ENCODE peak calls at places on chromosomes 6 and 20, in eight cellular contexts. One of them, this sample, is unnamed.

GRCh38 chr6:151869787-151870186 is 62.3 kb downstream of the ESR1 start:
- DNase-seq in GM23338: no peak
- DNase-seq in OCI-LY7: no peak
- DNase-seq in PC-9: no peak
- DNase-seq in endothelial cell of umbilical vein: no peak
- DNase-seq in IMR-90: no peak
- DNase-seq in PC-3: no peak
- DNase-seq in fibroblast of lung: no peak
- DNase-seq in this sample: peak; percentile 44

GRCh38 chr20:9590189-9590588 is 75.8 kb downstream of the LAMP5 start:
- DNase-seq in PC-3: peak; percentile 99
- DNase-seq in PC-9: peak; percentile 49
- DNase-seq in OCI-LY7: no peak
- DNase-seq in endothelial cell of umbilical vein: peak; percentile 60
- DNase-seq in IMR-90: peak; percentile 77
- DNase-seq in fibroblast of lung: peak; percentile 84
- DNase-seq in GM23338: no peak
- DNase-seq in this sample: peak; percentile 17

GRCh38 chr6:97195117-97195516 is 87.9 kb downstream of the MMS22L start:
- DNase-seq in PC-3: no peak
- DNase-seq in fibroblast of lung: peak; percentile 28
- DNase-seq in endothelial cell of umbilical vein: peak; percentile 28
- DNase-seq in IMR-90: peak; percentile 24
- DNase-seq in OCI-LY7: no peak
- DNase-seq in PC-9: no peak
- DNase-seq in GM23338: no peak
- DNase-seq in this sample: peak; percentile 30

GRCh38 chr20:19588731-19589130 is 169.3 kb upstream of the RIN2 start:
- DNase-seq in fibroblast of lung: no peak
- DNase-seq in endothelial cell of umbilical vein: no peak
- DNase-seq in GM23338: no peak
- DNase-seq in PC-9: no peak
- DNase-seq in OCI-LY7: no peak
- DNase-seq in IMR-90: no peak
- DNase-seq in PC-3: peak; percentile 32
- DNase-seq in this sample: peak; percentile 8

GRCh38 chr6:85669735-85670194 is 27.1 kb upstream of the SYNCRIP start:
- DNase-seq in fibroblast of lung: peak; percentile 31
- DNase-seq in PC-9: peak; percentile 52
- DNase-seq in OCI-LY7: peak; percentile 57
- DNase-seq in GM23338: peak; percentile 71
- DNase-seq in IMR-90: peak; percentile 68
- DNase-seq in endothelial cell of umbilical vein: peak; percentile 28
- DNase-seq in PC-3: peak; percentile 37
- DNase-seq in this sample: peak; percentile 49

GRCh38 chr6:158536891-158537798 is 22.7 kb upstream of the TMEM181 start:
- DNase-seq in IMR-90: no peak
- DNase-seq in PC-3: peak; percentile 33
- DNase-seq in OCI-LY7: no peak
- DNase-seq in GM23338: peak; percentile 80
- DNase-seq in fibroblast of lung: peak; percentile 15
- DNase-seq in endothelial cell of umbilical vein: no peak
- DNase-seq in PC-9: no peak
- DNase-seq in this sample: peak; percentile 32

GRCh38 chr6:81396916-81397315 is 355.6 kb downstream of the TENT5A start:
- DNase-seq in IMR-90: no peak
- DNase-seq in PC-3: no peak
- DNase-seq in OCI-LY7: no peak
- DNase-seq in endothelial cell of umbilical vein: no peak
- DNase-seq in fibroblast of lung: no peak
- DNase-seq in PC-9: no peak
- DNase-seq in GM23338: no peak
- DNase-seq in this sample: no peak

GRCh38 chr6:123962508-123962907 is 158.8 kb downstream of the NKAIN2 start:
- DNase-seq in endothelial cell of umbilical vein: no peak
- DNase-seq in fibroblast of lung: no peak
- DNase-seq in GM23338: no peak
- DNase-seq in PC-3: peak; percentile 1
- DNase-seq in OCI-LY7: no peak
- DNase-seq in IMR-90: no peak
- DNase-seq in PC-9: no peak
- DNase-seq in this sample: no peak

GRCh38 chr6:26215200-26216014 is 128.2 kb downstream of the HFE start:
- DNase-seq in PC-3: peak; percentile 60
- DNase-seq in endothelial cell of umbilical vein: peak; percentile 60
- DNase-seq in PC-9: no peak
- DNase-seq in IMR-90: peak; percentile 36
- DNase-seq in OCI-LY7: peak; percentile 87
- DNase-seq in fibroblast of lung: peak; percentile 32
- DNase-seq in GM23338: peak; percentile 59
- DNase-seq in this sample: peak; percentile 29

DNA sequence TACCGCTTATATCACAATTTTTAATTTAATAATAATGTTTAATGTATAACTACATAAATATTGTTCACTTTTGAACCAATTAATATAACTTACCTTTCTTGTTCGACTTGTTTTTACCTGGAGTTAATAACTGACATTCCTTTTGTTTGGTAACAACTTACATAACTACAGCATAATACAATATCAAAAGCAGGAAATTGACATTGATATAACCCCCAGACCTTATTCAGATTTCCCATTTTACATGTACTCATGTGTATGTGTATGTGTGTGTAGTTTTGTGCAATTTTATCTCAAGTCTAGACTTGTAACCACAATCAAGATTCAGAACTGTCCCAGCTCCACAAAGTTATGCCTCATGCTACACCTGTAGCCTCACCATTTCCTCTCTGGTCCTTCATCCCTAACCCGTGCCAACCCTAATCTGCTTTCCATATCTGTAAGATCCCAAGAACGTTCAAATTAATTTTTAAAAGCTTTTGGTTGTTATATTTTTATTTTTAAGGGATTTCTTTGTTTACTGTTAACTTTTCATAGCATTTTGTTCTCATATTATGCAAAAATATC is 190.6 kb downstream of the MANEA start:
- DNase-seq in OCI-LY7: no peak
- DNase-seq in IMR-90: no peak
- DNase-seq in endothelial cell of umbilical vein: no peak
- DNase-seq in GM23338: no peak
- DNase-seq in PC-9: peak; percentile 55
- DNase-seq in fibroblast of lung: no peak
- DNase-seq in PC-3: no peak
- DNase-seq in this sample: no peak
- H4K20me1 ChIP-seq in OCI-LY7: no peaks in the 10 kb centered on the region
- H4K20me1 ChIP-seq in IMR-90: no peaks in the 10 kb centered on the region
- H4K20me1 ChIP-seq in endothelial cell of umbilical vein: no peaks in the 10 kb centered on the region
- H4K20me1 ChIP-seq in GM23338: no peaks in the 10 kb centered on the region
- H4K20me1 ChIP-seq in PC-9: no peaks in the 10 kb centered on the region
- H4K20me1 ChIP-seq in fibroblast of lung: no peaks in the 10 kb centered on the region
- H4K20me1 ChIP-seq in PC-3: no peaks in the 10 kb centered on the region
- H4K20me1 ChIP-seq in this sample: no peaks in the 10 kb centered on the region

DNA sequence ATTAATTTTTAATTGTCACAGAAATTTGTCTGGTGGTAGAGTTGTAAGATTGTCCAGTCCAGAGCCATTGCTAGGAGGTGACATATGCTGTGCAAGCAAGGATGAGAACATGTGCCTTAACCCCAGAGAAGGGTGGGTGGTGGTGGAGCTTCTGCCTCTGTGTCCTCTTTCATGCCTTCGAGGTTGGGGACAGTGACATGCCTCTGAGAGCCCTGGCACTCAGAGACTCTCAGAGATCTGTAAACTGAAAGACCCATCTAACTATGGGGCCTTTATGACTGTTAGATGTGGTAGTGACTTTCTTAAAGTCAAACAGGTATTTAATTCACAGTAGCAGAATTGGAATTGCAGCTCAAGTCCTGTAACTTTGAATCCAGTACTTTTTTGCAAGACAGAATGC is 132.4 kb downstream of the JARID2 start:
- DNase-seq in PC-9: no peak
- DNase-seq in fibroblast of lung: no peak
- DNase-seq in GM23338: no peak
- DNase-seq in IMR-90: no peak
- DNase-seq in PC-3: no peak
- DNase-seq in endothelial cell of umbilical vein: no peak
- DNase-seq in OCI-LY7: no peak
- DNase-seq in this sample: no peak
- H4K20me1 ChIP-seq in PC-9: peaks cover 26% of the 10 kb centered on the region
- H4K20me1 ChIP-seq in fibroblast of lung: peaks cover 2% of the 10 kb centered on the region
- H4K20me1 ChIP-seq in GM23338: peaks cover 98% of the 10 kb centered on the region
- H4K20me1 ChIP-seq in IMR-90: peaks cover 94% of the 10 kb centered on the region
- H4K20me1 ChIP-seq in PC-3: peaks cover 4% of the 10 kb centered on the region
- H4K20me1 ChIP-seq in endothelial cell of umbilical vein: no peaks in the 10 kb centered on the region
- H4K20me1 ChIP-seq in OCI-LY7: peaks cover 3% of the 10 kb centered on the region
- H4K20me1 ChIP-seq in this sample: peaks cover 28% of the 10 kb centered on the region

DNA sequence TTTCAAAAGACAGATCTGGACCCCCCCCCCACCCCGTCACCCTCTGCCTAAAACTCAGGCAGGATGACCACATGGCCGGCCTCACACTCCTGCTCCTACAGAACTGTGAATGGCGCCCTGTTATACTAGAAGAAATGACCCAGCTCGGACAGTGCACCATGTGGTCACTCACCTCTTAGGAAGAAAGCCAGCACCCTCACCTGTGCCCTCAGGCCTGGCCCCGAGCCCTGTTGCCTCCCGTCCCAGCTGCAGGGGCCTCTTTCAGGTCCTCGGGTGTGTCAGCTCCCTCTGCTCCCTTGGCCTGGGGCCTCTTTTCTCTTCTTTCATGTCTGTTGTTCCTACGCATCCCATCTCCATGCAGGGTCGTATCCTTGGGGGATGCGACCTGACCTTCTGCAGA is 23.7 kb downstream of the OSBPL2 start:
- DNase-seq in IMR-90: no peak
- DNase-seq in PC-9: no peak
- DNase-seq in OCI-LY7: no peak
- DNase-seq in fibroblast of lung: no peak
- DNase-seq in endothelial cell of umbilical vein: no peak
- DNase-seq in GM23338: no peak
- DNase-seq in PC-3: no peak
- DNase-seq in this sample: no peak
- H4K20me1 ChIP-seq in IMR-90: peaks cover 35% of the 10 kb centered on the region
- H4K20me1 ChIP-seq in PC-9: peaks cover 52% of the 10 kb centered on the region
- H4K20me1 ChIP-seq in OCI-LY7: no peaks in the 10 kb centered on the region
- H4K20me1 ChIP-seq in fibroblast of lung: no peaks in the 10 kb centered on the region
- H4K20me1 ChIP-seq in endothelial cell of umbilical vein: no peaks in the 10 kb centered on the region
- H4K20me1 ChIP-seq in GM23338: no peaks in the 10 kb centered on the region
- H4K20me1 ChIP-seq in PC-3: no peaks in the 10 kb centered on the region
- H4K20me1 ChIP-seq in this sample: peaks cover 9% of the 10 kb centered on the region

GRCh38 chr20:93641-94040 is 6.2 kb downstream of the DEFB125 start:
- DNase-seq in OCI-LY7: no peak
- DNase-seq in GM23338: no peak
- DNase-seq in endothelial cell of umbilical vein: no peak
- DNase-seq in IMR-90: no peak
- DNase-seq in PC-3: no peak
- DNase-seq in PC-9: no peak
- DNase-seq in fibroblast of lung: no peak
- DNase-seq in this sample: no peak

GRCh38 chr20:95215-95614 is 7.7 kb downstream of the DEFB125 start:
- DNase-seq in PC-3: no peak
- DNase-seq in OCI-LY7: no peak
- DNase-seq in fibroblast of lung: no peak
- DNase-seq in IMR-90: no peak
- DNase-seq in endothelial cell of umbilical vein: no peak
- DNase-seq in GM23338: no peak
- DNase-seq in PC-9: no peak
- DNase-seq in this sample: no peak

GRCh38 chr20:87372-87771 is at the start of gene DEFB125:
- DNase-seq in fibroblast of lung: no peak
- DNase-seq in GM23338: no peak
- DNase-seq in PC-9: no peak
- DNase-seq in endothelial cell of umbilical vein: no peak
- DNase-seq in PC-3: no peak
- DNase-seq in OCI-LY7: no peak
- DNase-seq in IMR-90: no peak
- DNase-seq in this sample: no peak

GRCh38 chr20:90651-91050 is 3.2 kb downstream of the DEFB125 start:
- DNase-seq in fibroblast of lung: no peak
- DNase-seq in PC-9: no peak
- DNase-seq in GM23338: no peak
- DNase-seq in endothelial cell of umbilical vein: no peak
- DNase-seq in PC-3: peak; percentile 27
- DNase-seq in OCI-LY7: no peak
- DNase-seq in IMR-90: no peak
- DNase-seq in this sample: peak; percentile 4
- H4K20me1 ChIP-seq in fibroblast of lung: no peaks in the 10 kb centered on the region
- H4K20me1 ChIP-seq in PC-9: no peaks in the 10 kb centered on the region
- H4K20me1 ChIP-seq in GM23338: no peaks in the 10 kb centered on the region
- H4K20me1 ChIP-seq in endothelial cell of umbilical vein: no peaks in the 10 kb centered on the region
- H4K20me1 ChIP-seq in PC-3: no peaks in the 10 kb centered on the region
- H4K20me1 ChIP-seq in OCI-LY7: no peaks in the 10 kb centered on the region
- H4K20me1 ChIP-seq in IMR-90: no peaks in the 10 kb centered on the region
- H4K20me1 ChIP-seq in this sample: no peaks in the 10 kb centered on the region

DNA sequence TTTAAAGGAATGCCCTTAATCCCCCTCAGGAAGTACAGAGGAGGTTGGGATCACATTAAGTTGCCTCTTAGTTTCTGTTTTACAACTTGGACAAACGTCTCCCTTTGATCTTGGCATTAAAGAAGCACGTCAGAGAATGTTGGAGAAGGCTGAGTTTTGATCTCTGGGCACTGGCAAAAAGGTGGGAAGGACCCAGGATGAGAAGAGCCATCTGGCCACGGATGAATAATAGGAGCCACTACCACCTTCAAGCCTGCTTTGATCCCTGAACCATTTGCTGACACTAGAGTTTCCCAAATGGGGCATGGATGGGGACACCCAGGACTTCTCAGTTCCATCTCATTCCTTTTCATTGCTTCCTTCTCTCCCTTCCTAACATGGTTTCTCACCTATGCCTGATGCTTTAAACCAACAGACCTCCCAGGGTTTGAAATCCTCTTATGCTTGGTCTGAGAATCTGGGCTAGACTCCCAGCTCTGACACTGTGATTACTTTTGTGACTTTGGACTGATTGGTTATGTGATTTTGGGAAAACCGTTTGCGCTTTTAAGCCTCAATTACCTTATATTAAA is 5.8 kb downstream of the TM9SF4 start:
- DNase-seq in PC-3: no peak
- DNase-seq in IMR-90: no peak
- DNase-seq in fibroblast of lung: no peak
- DNase-seq in endothelial cell of umbilical vein: no peak
- DNase-seq in GM23338: no peak
- DNase-seq in OCI-LY7: no peak
- DNase-seq in PC-9: no peak
- DNase-seq in this sample: no peak
- H4K20me1 ChIP-seq in PC-3: peaks cover 4% of the 10 kb centered on the region
- H4K20me1 ChIP-seq in IMR-90: peaks cover 74% of the 10 kb centered on the region
- H4K20me1 ChIP-seq in fibroblast of lung: no peaks in the 10 kb centered on the region
- H4K20me1 ChIP-seq in endothelial cell of umbilical vein: peaks cover 6% of the 10 kb centered on the region
- H4K20me1 ChIP-seq in GM23338: peaks cover 52% of the 10 kb centered on the region
- H4K20me1 ChIP-seq in OCI-LY7: peaks cover 12% of the 10 kb centered on the region
- H4K20me1 ChIP-seq in PC-9: peaks cover 38% of the 10 kb centered on the region
- H4K20me1 ChIP-seq in this sample: peaks cover 14% of the 10 kb centered on the region